ENCODE peak calls at places on chromosomes 7 and 10, in nine cellular contexts. J is aorta; D is NCI-H2081; V is GM23338; P is amygdala; E is stimulated activated CD4-positive, alpha-beta T cell treated with anti-CD3 and anti-CD28 coated beads, Interleukin-1b, Interleukin-23, amount 100 ng/mL, for 1 hour; G is GDM1; F is pancreas; M is adrenal gland. R is an unnamed sample.

GRCh38 chr7:105010538-105011523 is 3.2 kb upstream of the KMT2E start:
- DNase-seq in J (no peak), D (no peak), V (peak), P (no peak), E (no peak), G (no peak), F (no peak), M (peak), R (no peak)

GRCh38 chr10:70751991-70752390 is 33.2 kb downstream of the TBATA start:
- DNase-seq in J (no peak), D (no peak), V (no peak), P (no peak), E (no peak), G (no peak), F (no peak), M (no peak), R (no peak)

GRCh38 chr7:126790763-126791162 is 462.0 kb downstream of the GRM8 start:
- DNase-seq in J (no peak), D (peak), V (peak), P (no peak), E (no peak), G (no peak), F (no peak), M (no peak), R (no peak)

GRCh38 chr10:110780704-110781103 is 91.0 kb upstream of the PDCD4 start:
- DNase-seq in J (no peak), D (no peak), V (no peak), P (no peak), E (no peak), G (no peak), F (no peak), M (no peak), R (no peak)

GRCh38 chr10:28535846-28536245 is 2.9 kb downstream of the WAC start:
- DNase-seq in J (no peak), D (no peak), V (no peak), P (no peak), E (no peak), G (no peak), F (no peak), M (no peak), R (no peak)

GRCh38 chr10:87651801-87652200 is 7.9 kb upstream of the PAPSS2 start:
- DNase-seq in J (no peak), D (no peak), V (peak), P (no peak), E (no peak), G (no peak), F (no peak), M (no peak), R (no peak)

GRCh38 chr10:128537888-128538287 is 411.7 kb upstream of the MKI67 start:
- DNase-seq in J (no peak), D (no peak), V (no peak), P (no peak), E (no peak), G (no peak), F (no peak), M (no peak), R (no peak)

GRCh38 chr7:6565655-6566054 is 11.6 kb upstream of the ZDHHC4 start:
- DNase-seq in J (no peak), D (no peak), V (no peak), P (no peak), E (no peak), G (no peak), F (no peak), M (no peak), R (no peak)

GRCh38 chr7:910931-911431 is 34.6 kb downstream of the GET4 start:
- DNase-seq in J (no peak), D (no peak), V (no peak), P (no peak), E (no peak), G (no peak), F (no peak), M (no peak), R (no peak)

GRCh38 chr10:26437637-26438461 is at the start of gene APBB1IP:
- DNase-seq in J (peak), D (no peak), V (peak), P (no peak), E (no peak), G (peak), F (peak), M (peak), R (peak)

GRCh38 chr10:32207544-32207943 is 139.4 kb downstream of the EPC1 start:
- DNase-seq in J (peak), D (no peak), V (peak), P (no peak), E (peak), G (no peak), F (peak), M (peak), R (no peak)

GRCh38 chr10:98921381-98921780 is 314.3 kb downstream of the HPSE2 start:
- DNase-seq in J (no peak), D (no peak), V (no peak), P (no peak), E (no peak), G (no peak), F (no peak), M (no peak), R (no peak)